ENCODE peak calls at places on chromosomes 4 and X, in seven cellular contexts. One of them, this sample, is unnamed.

GRCh38 chr4:147526272-147526654 is 45.4 kb downstream of the EDNRA start:
- DNase-seq in right cardiac atrium: peak
- DNase-seq in endodermal cell: peak
- DNase-seq in dorsolateral prefrontal cortex: no peak
- DNase-seq in mesenchymal stem cell: no peak
- DNase-seq in CD4-positive, alpha-beta T cell: no peak
- DNase-seq in psoas muscle: no peak
- DNase-seq in this sample: peak

GRCh38 chr4:27048350-27049100 is 187.9 kb downstream of the STIM2 start:
- DNase-seq in endodermal cell: no peak
- DNase-seq in right cardiac atrium: no peak
- DNase-seq in psoas muscle: no peak
- DNase-seq in dorsolateral prefrontal cortex: no peak
- DNase-seq in CD4-positive, alpha-beta T cell: no peak
- DNase-seq in mesenchymal stem cell: peak
- DNase-seq in this sample: no peak

GRCh38 chrX:148037020-148037419 is 55.9 kb downstream of the FMR1NB start:
- DNase-seq in dorsolateral prefrontal cortex: no peak
- DNase-seq in mesenchymal stem cell: no peak
- DNase-seq in endodermal cell: no peak
- DNase-seq in CD4-positive, alpha-beta T cell: no peak
- DNase-seq in right cardiac atrium: no peak
- DNase-seq in psoas muscle: no peak
- DNase-seq in this sample: no peak

GRCh38 chrX:12174358-12174757 is 36.1 kb downstream of the FRMPD4 start:
- DNase-seq in endodermal cell: no peak
- DNase-seq in psoas muscle: no peak
- DNase-seq in right cardiac atrium: no peak
- DNase-seq in mesenchymal stem cell: peak
- DNase-seq in CD4-positive, alpha-beta T cell: no peak
- DNase-seq in dorsolateral prefrontal cortex: no peak
- DNase-seq in this sample: no peak

GRCh38 chr4:69748176-69748575 is 12.2 kb downstream of the SULT1B1 start:
- DNase-seq in mesenchymal stem cell: peak
- DNase-seq in dorsolateral prefrontal cortex: no peak
- DNase-seq in right cardiac atrium: no peak
- DNase-seq in psoas muscle: no peak
- DNase-seq in endodermal cell: no peak
- DNase-seq in CD4-positive, alpha-beta T cell: no peak
- DNase-seq in this sample: no peak

GRCh38 chr4:30727409-30727808 is 7.2 kb downstream of the PCDH7 start:
- DNase-seq in dorsolateral prefrontal cortex: no peak
- DNase-seq in CD4-positive, alpha-beta T cell: no peak
- DNase-seq in endodermal cell: no peak
- DNase-seq in psoas muscle: no peak
- DNase-seq in mesenchymal stem cell: no peak
- DNase-seq in right cardiac atrium: no peak
- DNase-seq in this sample: no peak

GRCh38 chrX:349196-349595 is 30.6 kb upstream of the GTPBP6 start:
- DNase-seq in dorsolateral prefrontal cortex: peak
- DNase-seq in endodermal cell: no peak
- DNase-seq in mesenchymal stem cell: peak
- DNase-seq in CD4-positive, alpha-beta T cell: no peak
- DNase-seq in psoas muscle: peak
- DNase-seq in right cardiac atrium: peak
- DNase-seq in this sample: no peak

GRCh38 chr4:126718161-126718560 is 914.6 kb upstream of the INTU start:
- DNase-seq in endodermal cell: no peak
- DNase-seq in dorsolateral prefrontal cortex: no peak
- DNase-seq in mesenchymal stem cell: no peak
- DNase-seq in psoas muscle: no peak
- DNase-seq in right cardiac atrium: no peak
- DNase-seq in CD4-positive, alpha-beta T cell: no peak
- DNase-seq in this sample: no peak

GRCh38 chrX:34578237-34578636 is 78.8 kb downstream of the TMEM47 start:
- DNase-seq in right cardiac atrium: no peak
- DNase-seq in psoas muscle: no peak
- DNase-seq in endodermal cell: no peak
- DNase-seq in CD4-positive, alpha-beta T cell: no peak
- DNase-seq in dorsolateral prefrontal cortex: no peak
- DNase-seq in mesenchymal stem cell: peak
- DNase-seq in this sample: no peak

GRCh38 chrX:70421618-70422017 is 1.5 kb upstream of the GDPD2 start:
- DNase-seq in endodermal cell: peak
- DNase-seq in mesenchymal stem cell: no peak
- DNase-seq in CD4-positive, alpha-beta T cell: no peak
- DNase-seq in dorsolateral prefrontal cortex: peak
- DNase-seq in psoas muscle: no peak
- DNase-seq in right cardiac atrium: no peak
- DNase-seq in this sample: no peak

GRCh38 chrX:123085311-123085940 is 98.7 kb upstream of the GRIA3 start:
- DNase-seq in psoas muscle: no peak
- DNase-seq in endodermal cell: no peak
- DNase-seq in mesenchymal stem cell: no peak
- DNase-seq in CD4-positive, alpha-beta T cell: no peak
- DNase-seq in right cardiac atrium: no peak
- DNase-seq in dorsolateral prefrontal cortex: no peak
- DNase-seq in this sample: no peak

GRCh38 chr4:152063301-152064235 is 302.8 kb upstream of the GATB start:
- DNase-seq in endodermal cell: no peak
- DNase-seq in CD4-positive, alpha-beta T cell: peak
- DNase-seq in dorsolateral prefrontal cortex: no peak
- DNase-seq in mesenchymal stem cell: no peak
- DNase-seq in psoas muscle: peak
- DNase-seq in right cardiac atrium: no peak
- DNase-seq in this sample: no peak

GRCh38 chr4:104795264-104795934 is 300.7 kb upstream of the CXXC4 start:
- DNase-seq in dorsolateral prefrontal cortex: no peak
- DNase-seq in CD4-positive, alpha-beta T cell: no peak
- DNase-seq in psoas muscle: no peak
- DNase-seq in endodermal cell: no peak
- DNase-seq in mesenchymal stem cell: no peak
- DNase-seq in right cardiac atrium: no peak
- DNase-seq in this sample: peak

GRCh38 chrX:73964607-73965006 is 339.4 kb upstream of the ZCCHC13 start:
- DNase-seq in right cardiac atrium: no peak
- DNase-seq in CD4-positive, alpha-beta T cell: no peak
- DNase-seq in mesenchymal stem cell: no peak
- DNase-seq in dorsolateral prefrontal cortex: no peak
- DNase-seq in psoas muscle: no peak
- DNase-seq in endodermal cell: no peak
- DNase-seq in this sample: no peak

GRCh38 chr4:64727960-64728359 is 318.7 kb upstream of the TECRL start:
- DNase-seq in psoas muscle: no peak
- DNase-seq in CD4-positive, alpha-beta T cell: no peak
- DNase-seq in right cardiac atrium: no peak
- DNase-seq in mesenchymal stem cell: no peak
- DNase-seq in endodermal cell: peak
- DNase-seq in dorsolateral prefrontal cortex: no peak
- DNase-seq in this sample: no peak

GRCh38 chr4:86846921-86847320 is 2.3 kb downstream of the SLC10A6 start:
- DNase-seq in right cardiac atrium: no peak
- DNase-seq in CD4-positive, alpha-beta T cell: no peak
- DNase-seq in psoas muscle: no peak
- DNase-seq in mesenchymal stem cell: no peak
- DNase-seq in dorsolateral prefrontal cortex: no peak
- DNase-seq in endodermal cell: no peak
- DNase-seq in this sample: no peak

GRCh38 chr4:183401473-183401872 is 43.0 kb upstream of the CDKN2AIP start:
- DNase-seq in dorsolateral prefrontal cortex: no peak
- DNase-seq in psoas muscle: no peak
- DNase-seq in right cardiac atrium: no peak
- DNase-seq in endodermal cell: no peak
- DNase-seq in CD4-positive, alpha-beta T cell: no peak
- DNase-seq in mesenchymal stem cell: no peak
- DNase-seq in this sample: no peak

GRCh38 chrX:37060999-37061398 is 52.8 kb downstream of the FAM47C start:
- DNase-seq in endodermal cell: peak
- DNase-seq in CD4-positive, alpha-beta T cell: no peak
- DNase-seq in right cardiac atrium: no peak
- DNase-seq in psoas muscle: no peak
- DNase-seq in dorsolateral prefrontal cortex: no peak
- DNase-seq in mesenchymal stem cell: peak
- DNase-seq in this sample: no peak

GRCh38 chr4:91064157-91064853 is 937.1 kb downstream of the CCSER1 start:
- DNase-seq in psoas muscle: no peak
- DNase-seq in dorsolateral prefrontal cortex: no peak
- DNase-seq in CD4-positive, alpha-beta T cell: no peak
- DNase-seq in mesenchymal stem cell: peak
- DNase-seq in endodermal cell: peak
- DNase-seq in right cardiac atrium: no peak
- DNase-seq in this sample: no peak

GRCh38 chr4:76308548-76308947 is 2.0 kb downstream of the STBD1 start:
- DNase-seq in dorsolateral prefrontal cortex: no peak
- DNase-seq in endodermal cell: no peak
- DNase-seq in right cardiac atrium: peak
- DNase-seq in CD4-positive, alpha-beta T cell: no peak
- DNase-seq in psoas muscle: peak
- DNase-seq in mesenchymal stem cell: no peak
- DNase-seq in this sample: peak

GRCh38 chr4:53055274-53055673 is 193.2 kb downstream of the RASL11B start:
- DNase-seq in dorsolateral prefrontal cortex: no peak
- DNase-seq in psoas muscle: no peak
- DNase-seq in right cardiac atrium: no peak
- DNase-seq in mesenchymal stem cell: peak
- DNase-seq in CD4-positive, alpha-beta T cell: no peak
- DNase-seq in endodermal cell: no peak
- DNase-seq in this sample: no peak

GRCh38 chr4:83170952-83171399 is 56.4 kb upstream of the PLAC8 start:
- DNase-seq in psoas muscle: no peak
- DNase-seq in endodermal cell: no peak
- DNase-seq in dorsolateral prefrontal cortex: no peak
- DNase-seq in CD4-positive, alpha-beta T cell: no peak
- DNase-seq in mesenchymal stem cell: no peak
- DNase-seq in right cardiac atrium: no peak
- DNase-seq in this sample: no peak

DNA sequence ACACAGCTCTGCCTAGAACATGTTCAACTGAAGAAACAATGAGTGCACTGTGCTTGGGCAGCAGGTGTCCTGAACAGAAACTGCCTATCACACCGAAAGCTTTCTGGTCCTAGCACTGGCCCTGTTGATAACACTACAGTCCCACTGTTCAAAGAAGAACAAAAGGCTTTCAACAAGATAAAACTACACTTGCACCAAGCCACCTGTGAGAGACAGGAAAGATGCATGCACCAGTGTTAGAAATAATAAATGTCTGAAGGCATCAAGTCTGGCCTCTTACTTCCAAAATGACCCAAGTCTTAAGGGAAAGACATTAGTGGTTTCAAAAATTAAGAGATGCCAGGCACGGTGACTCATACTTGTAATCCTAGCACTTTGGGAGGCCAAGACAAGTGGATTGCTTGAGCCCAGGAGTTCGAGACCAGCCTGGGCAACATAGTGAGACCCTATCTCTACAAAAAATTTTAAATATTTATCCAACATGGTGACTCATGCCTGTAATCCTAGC is 68.7 kb downstream of the APBB2 start:
- DNase-seq in right cardiac atrium: no peak
- DNase-seq in dorsolateral prefrontal cortex: peak
- DNase-seq in mesenchymal stem cell: peak
- DNase-seq in CD4-positive, alpha-beta T cell: no peak
- DNase-seq in endodermal cell: no peak
- DNase-seq in psoas muscle: no peak
- DNase-seq in this sample: no peak
- H3K27ac ChIP-seq in right cardiac atrium: peak
- H3K27ac ChIP-seq in dorsolateral prefrontal cortex: peak
- H3K27ac ChIP-seq in mesenchymal stem cell: peak
- H3K27ac ChIP-seq in CD4-positive, alpha-beta T cell: no peak
- H3K27ac ChIP-seq in endodermal cell: peak
- H3K27ac ChIP-seq in psoas muscle: no peak
- H3K27ac ChIP-seq in this sample: no peak

DNA sequence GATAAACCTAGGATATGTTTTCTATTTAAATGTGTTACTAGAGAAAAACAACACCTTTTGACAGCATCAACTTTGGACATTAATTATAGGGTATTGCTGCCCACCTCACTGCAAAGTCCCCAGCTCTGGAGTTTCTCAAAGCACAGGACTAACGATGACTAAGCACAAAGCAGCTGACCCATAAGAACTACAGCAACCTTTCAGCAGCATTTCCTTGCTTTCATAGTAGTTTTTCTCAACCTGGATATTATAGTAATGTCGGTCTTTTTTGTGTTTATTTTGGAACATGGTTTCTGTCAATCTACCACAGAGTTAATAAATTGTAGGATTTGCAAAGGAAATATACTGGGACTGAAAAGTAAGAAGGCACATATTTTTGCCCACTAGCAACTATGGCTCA is 21.5 kb downstream of the HHIP start:
- DNase-seq in endodermal cell: no peak
- DNase-seq in mesenchymal stem cell: peak
- DNase-seq in right cardiac atrium: no peak
- DNase-seq in psoas muscle: no peak
- DNase-seq in CD4-positive, alpha-beta T cell: no peak
- DNase-seq in dorsolateral prefrontal cortex: no peak
- DNase-seq in this sample: no peak
- H3K27ac ChIP-seq in endodermal cell: no peak
- H3K27ac ChIP-seq in mesenchymal stem cell: peak
- H3K27ac ChIP-seq in right cardiac atrium: no peak
- H3K27ac ChIP-seq in psoas muscle: no peak
- H3K27ac ChIP-seq in CD4-positive, alpha-beta T cell: no peak
- H3K27ac ChIP-seq in dorsolateral prefrontal cortex: peak
- H3K27ac ChIP-seq in this sample: no peak

GRCh38 chr4:39571504-39571903 is 44.3 kb upstream of the UGDH start:
- DNase-seq in mesenchymal stem cell: no peak
- DNase-seq in dorsolateral prefrontal cortex: no peak
- DNase-seq in right cardiac atrium: no peak
- DNase-seq in endodermal cell: no peak
- DNase-seq in psoas muscle: no peak
- DNase-seq in CD4-positive, alpha-beta T cell: no peak
- DNase-seq in this sample: no peak

GRCh38 chr4:39574946-39575345 is 47.7 kb upstream of the UGDH start:
- DNase-seq in right cardiac atrium: no peak
- DNase-seq in mesenchymal stem cell: no peak
- DNase-seq in endodermal cell: no peak
- DNase-seq in dorsolateral prefrontal cortex: no peak
- DNase-seq in CD4-positive, alpha-beta T cell: no peak
- DNase-seq in psoas muscle: no peak
- DNase-seq in this sample: no peak

DNA sequence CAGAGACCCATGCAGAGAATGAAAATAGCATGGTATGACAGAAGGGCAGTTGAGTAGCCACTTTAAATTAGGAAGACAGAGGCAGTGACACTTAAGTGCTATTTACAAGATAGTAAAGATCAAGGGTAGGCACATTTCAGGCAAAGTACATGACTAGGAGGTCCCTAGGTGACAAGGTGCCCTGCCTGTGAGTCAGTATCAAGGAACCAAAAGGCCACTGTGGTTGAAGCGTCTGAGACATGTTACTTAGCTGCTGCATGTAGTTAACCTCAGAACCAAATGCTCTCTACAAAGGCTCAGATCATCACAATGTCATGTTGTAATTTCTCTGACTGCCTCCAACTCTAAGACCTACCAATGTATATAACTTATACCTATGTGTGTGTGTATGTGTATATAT is 49.0 kb upstream of the UGDH start:
- DNase-seq in CD4-positive, alpha-beta T cell: no peak
- DNase-seq in right cardiac atrium: no peak
- DNase-seq in dorsolateral prefrontal cortex: no peak
- DNase-seq in endodermal cell: no peak
- DNase-seq in mesenchymal stem cell: peak
- DNase-seq in psoas muscle: no peak
- DNase-seq in this sample: no peak
- H3K27ac ChIP-seq in CD4-positive, alpha-beta T cell: no peak
- H3K27ac ChIP-seq in right cardiac atrium: no peak
- H3K27ac ChIP-seq in dorsolateral prefrontal cortex: no peak
- H3K27ac ChIP-seq in endodermal cell: no peak
- H3K27ac ChIP-seq in mesenchymal stem cell: no peak
- H3K27ac ChIP-seq in psoas muscle: no peak
- H3K27ac ChIP-seq in this sample: no peak

GRCh38 chr4:4575284-4576211 is 33.7 kb upstream of the STX18 start:
- DNase-seq in psoas muscle: peak
- DNase-seq in mesenchymal stem cell: peak
- DNase-seq in dorsolateral prefrontal cortex: no peak
- DNase-seq in right cardiac atrium: peak
- DNase-seq in endodermal cell: peak
- DNase-seq in CD4-positive, alpha-beta T cell: peak
- DNase-seq in this sample: peak
- H3K27ac ChIP-seq in psoas muscle: peak
- H3K27ac ChIP-seq in mesenchymal stem cell: no peak
- H3K27ac ChIP-seq in dorsolateral prefrontal cortex: peak
- H3K27ac ChIP-seq in right cardiac atrium: peak
- H3K27ac ChIP-seq in endodermal cell: peak
- H3K27ac ChIP-seq in CD4-positive, alpha-beta T cell: no peak
- H3K27ac ChIP-seq in this sample: peak

This sample was measured in heart right ventricle.